ENCODE peak calls at places on chromosomes 6 and 20, in four cellular contexts. M is AG08395; C is CD4-positive, alpha-beta T cell; I is RCC 7860. A is an unnamed sample.

GRCh38 chr6:105051941-105052471 is 95.1 kb downstream of the LIN28B start:
- DNase-seq in M (no peak), C (no peak), I (no peak), A (peak; percentile 26)

GRCh38 chr6:6407061-6407723 is 86.7 kb upstream of the F13A1 start:
- DNase-seq in M (peak; percentile 10), C (no peak), I (no peak), A (no peak)

GRCh38 chr20:35619196-35620095 is 3.8 kb downstream of the SPAG4 start:
- DNase-seq in M (peak; percentile 79), C (peak; percentile 75), I (peak; percentile 89), A (peak; percentile 72)

GRCh38 chr20:1189827-1190226 is 5.0 kb upstream of the TMEM74B start:
- DNase-seq in M (no peak), C (no peak), I (no peak), A (no peak)

GRCh38 chr6:37783025-37783825 is 36.3 kb upstream of the ZFAND3 start:
- DNase-seq in M (peak; percentile 53), C (no peak), I (no peak), A (peak; percentile 30)

GRCh38 chr20:7358670-7359069 is 581.6 kb downstream of the HAO1 start:
- DNase-seq in M (no peak), C (no peak), I (no peak), A (no peak)

GRCh38 chr6:36615018-36615761 is 21.0 kb downstream of the SRSF3 start:
- DNase-seq in M (peak; percentile 72), C (peak; percentile 29), I (peak; percentile 28), A (peak; percentile 81)

GRCh38 chr6:17012421-17013225 is 89.2 kb upstream of the STMND1 start:
- DNase-seq in M (no peak), C (no peak), I (no peak), A (peak; percentile 57)

GRCh38 chr20:5658897-5659296 is 91.3 kb upstream of the SHLD1 start:
- DNase-seq in M (peak; percentile 70), C (peak; percentile 41), I (peak; percentile 7), A (peak; percentile 97)

GRCh38 chr6:2973656-2974055 is 2.3 kb upstream of the SERPINB6 start:
- DNase-seq in M (peak; percentile 53), C (no peak), I (no peak), A (no peak)

GRCh38 chr6:75431379-75431778 is 62.2 kb downstream of the FILIP1 start:
- DNase-seq in M (peak; percentile 27), C (no peak), I (peak; percentile 58), A (no peak)

GRCh38 chr6:99611148-99611547 is 4.5 kb downstream of the PRDM13 start:
- DNase-seq in M (no peak), C (no peak), I (no peak), A (no peak)

GRCh38 chr20:32152421-32153155 is 43.1 kb downstream of the TM9SF4 start:
- DNase-seq in M (no peak), C (no peak), I (no peak), A (no peak)

GRCh38 chr6:133973109-133973971 is 20.3 kb downstream of the TBPL1 start:
- DNase-seq in M (peak; percentile 58), C (no peak), I (peak; percentile 57), A (peak; percentile 79)

GRCh38 chr6:126396131-126396530 is 56.2 kb downstream of the CENPW start:
- DNase-seq in M (no peak), C (no peak), I (no peak), A (no peak)

GRCh38 chr20:40692240-40693011 is 3.4 kb upstream of the MAFB start:
- DNase-seq in M (no peak), C (no peak), I (no peak), A (no peak)

GRCh38 chr20:53847843-53848185 is 222.6 kb downstream of the BCAS1 start:
- DNase-seq in M (no peak), C (no peak), I (no peak), A (no peak)

GRCh38 chr6:117270121-117270959 is 5.0 kb downstream of the VGLL2 start:
- DNase-seq in M (no peak), C (no peak), I (no peak), A (no peak)

GRCh38 chr6:4665489-4666417 is 110.5 kb upstream of the CDYL start:
- DNase-seq in M (peak; percentile 44), C (no peak), I (no peak), A (peak; percentile 34)